ENCODE peak calls at places on chromosomes 2 and 18, in seven cellular contexts. X is ascending aorta, H is thyroid gland, E is right atrium auricular region, R is lung, V is cardiac muscle cell, U is uterus. Z is an unnamed sample.

GRCh38 chr2:231334179-231334930 is 61.2 kb upstream of the B3GNT7 start:
- DNase-seq in X (no peak), U (no peak), R (no peak), H (no peak), V (no peak), E (peak; percentile 60), Z (no peak)

GRCh38 chr18:38900445-38900844 is 1334.8 kb upstream of the CELF4 start:
- DNase-seq in R (no peak), V (no peak), H (no peak), U (no peak), X (no peak), E (no peak), Z (no peak)

GRCh38 chr2:165957030-165957675 is 3.6 kb upstream of the TTC21B start:
- DNase-seq in H (peak; percentile 45), V (no peak), E (no peak), X (no peak), R (no peak), U (no peak), Z (no peak)

GRCh38 chr2:174772492-174772801 is 8.2 kb upstream of the CHRNA1 start:
- DNase-seq in X (no peak), U (no peak), V (no peak), H (no peak), E (no peak), R (no peak), Z (no peak)

GRCh38 chr2:199966405-199966804 is 11.0 kb downstream of the MAIP1 start:
- DNase-seq in E (no peak), U (no peak), H (no peak), X (no peak), V (no peak), R (no peak), Z (no peak)

GRCh38 chr2:227033471-227034148 is 130.4 kb downstream of the COL4A4 start:
- DNase-seq in X (no peak), V (peak; percentile 86), E (no peak), H (peak; percentile 40), U (no peak), R (no peak), Z (no peak)

GRCh38 chr2:220913384-220913783 is 658.7 kb downstream of the EPHA4 start:
- DNase-seq in V (no peak), R (no peak), U (no peak), E (no peak), X (no peak), H (no peak), Z (peak; percentile 37)

GRCh38 chr2:189569295-189569925 is 11.2 kb downstream of the SLC40A1 start:
- DNase-seq in E (no peak), R (no peak), H (peak; percentile 10), X (no peak), V (no peak), U (no peak), Z (no peak)

GRCh38 chr2:224286923-224287322 is 115.0 kb downstream of the FAM124B start:
- DNase-seq in H (no peak), E (no peak), V (no peak), R (no peak), U (no peak), X (no peak), Z (no peak)

GRCh38 chr2:208248601-208249000 is 6.3 kb downstream of the IDH1 start:
- DNase-seq in X (no peak), V (no peak), R (no peak), U (no peak), H (no peak), E (no peak), Z (no peak)

GRCh38 chr2:138238908-138239307 is 262.7 kb upstream of the SPOPL start:
- DNase-seq in E (no peak), U (no peak), X (no peak), R (no peak), H (no peak), V (no peak), Z (no peak)

GRCh38 chr2:33134086-33134763 is 187.5 kb downstream of the LTBP1 start:
- DNase-seq in X (no peak), U (peak; percentile 71), E (peak; percentile 89), V (peak; percentile 36), R (peak; percentile 46), H (no peak), Z (peak; percentile 89)

GRCh38 chr2:197136452-197136851 is 174.1 kb downstream of the ANKRD44 start:
- DNase-seq in X (no peak), R (no peak), E (no peak), V (no peak), U (no peak), H (no peak), Z (no peak)

GRCh38 chr2:197138513-197138912 is 172.1 kb downstream of the ANKRD44 start:
- DNase-seq in E (no peak), R (no peak), V (no peak), X (no peak), U (no peak), H (no peak), Z (no peak)

GRCh38 chr2:197140045-197140444 is 170.5 kb downstream of the ANKRD44 start:
- DNase-seq in X (no peak), R (no peak), H (no peak), V (no peak), E (no peak), U (no peak), Z (no peak)

GRCh38 chr2:197137234-197137633 is 173.3 kb downstream of the ANKRD44 start:
- DNase-seq in R (no peak), U (no peak), H (no peak), V (no peak), E (no peak), X (no peak), Z (peak; percentile 32)

GRCh38 chr2:197137826-197138480 is 172.6 kb downstream of the ANKRD44 start:
- DNase-seq in H (no peak), R (no peak), X (no peak), U (no peak), V (no peak), E (no peak), Z (no peak)
- H3K4me1 ChIP-seq in H (no peaks in the 10 kb centered on the region), R (no peaks in the 10 kb centered on the region), X (peaks cover 2% of the 10 kb centered on the region), U (no peaks in the 10 kb centered on the region), V (peaks cover 11% of the 10 kb centered on the region), E (no peaks in the 10 kb centered on the region), Z (peaks cover 3% of the 10 kb centered on the region)

GRCh38 chr18:79699653-79700052 is 20.1 kb downstream of the CTDP1 start:
- DNase-seq in V (no peak), H (no peak), R (no peak), E (no peak), X (no peak), U (no peak), Z (no peak)
- H3K27ac ChIP-seq in V (no peak overlapping the region), H (no peak overlapping the region), R (no peak overlapping the region), E (no peak overlapping the region), X (no peak overlapping the region), U (no peak overlapping the region), Z (no peak overlapping the region)

DNA sequence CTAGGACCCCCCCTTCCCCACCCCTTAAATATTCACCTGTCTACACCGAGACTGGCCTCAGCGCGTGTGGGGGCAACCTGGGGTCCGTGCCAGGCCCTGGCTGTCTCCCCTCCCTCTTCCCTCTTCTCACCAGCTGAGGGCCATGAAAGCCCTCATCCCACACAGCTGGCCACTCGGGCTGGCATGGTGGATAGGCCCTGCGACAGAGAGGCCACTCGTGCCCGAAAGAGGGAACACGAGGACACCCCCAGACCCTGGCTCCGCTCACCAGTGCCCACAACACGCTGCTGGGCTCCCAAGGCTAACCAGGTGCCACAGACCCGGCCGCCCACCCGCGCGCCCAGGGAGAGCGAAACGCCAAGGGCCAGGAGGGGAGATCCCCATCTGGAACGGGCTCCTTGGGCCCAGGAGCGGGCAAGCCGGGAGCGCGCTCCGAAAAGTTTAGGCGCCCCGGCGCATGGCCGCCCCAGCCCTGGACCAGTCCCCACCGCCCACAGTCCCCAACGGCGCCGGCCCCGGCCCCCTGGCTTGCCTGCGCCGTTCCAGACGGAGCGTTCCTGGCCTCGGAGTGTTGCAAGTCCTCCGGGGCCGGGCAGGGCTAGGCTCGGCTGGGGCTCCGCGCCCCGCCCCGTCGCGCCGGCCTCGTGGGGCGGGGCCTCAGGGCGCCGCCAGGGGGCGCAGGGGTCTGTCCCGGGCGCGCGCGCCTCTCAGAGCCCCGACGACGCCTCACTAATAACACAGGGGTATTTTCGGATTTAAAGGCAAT is at the start of gene TMBIM1:
- DNase-seq in H (peak; percentile 82), X (peak; percentile 44), U (peak; percentile 86), V (peak; percentile 81), R (peak; percentile 78), E (peak; percentile 87), Z (no peak)
- H3K4me1 ChIP-seq in H (peaks cover 84% of the 10 kb centered on the region), X (peaks cover 28% of the 10 kb centered on the region), U (peaks cover 5% of the 10 kb centered on the region), V (peaks cover 28% of the 10 kb centered on the region), R (peaks cover 16% of the 10 kb centered on the region), E (peaks cover 70% of the 10 kb centered on the region), Z (peaks cover 44% of the 10 kb centered on the region)

GRCh38 chr2:192469612-192470011 is 274.9 kb upstream of the TMEFF2 start:
- DNase-seq in X (no peak), U (no peak), R (no peak), H (no peak), E (no peak), V (no peak), Z (no peak)

GRCh38 chr2:192467953-192468660 is 273.4 kb upstream of the TMEFF2 start:
- DNase-seq in X (no peak), V (no peak), U (no peak), H (no peak), E (no peak), R (no peak), Z (no peak)

DNA sequence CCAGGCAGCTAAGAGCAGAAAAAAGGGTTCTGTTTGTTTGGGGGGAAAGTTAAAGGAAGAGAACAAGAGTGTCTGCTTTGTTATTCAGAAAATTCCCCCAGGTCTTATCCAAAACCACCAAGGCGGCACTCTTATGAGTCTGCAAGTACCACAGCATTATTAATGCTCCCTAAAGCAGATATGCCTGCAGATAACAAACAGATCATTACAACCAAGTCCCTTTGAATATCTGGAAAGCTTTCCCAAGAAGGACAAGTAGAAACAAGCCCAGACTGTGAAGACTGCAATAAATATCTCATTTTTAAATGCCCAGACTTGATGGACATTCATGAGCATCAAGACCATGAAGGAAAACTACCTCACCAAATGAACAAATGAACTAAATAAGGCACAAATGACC is 278.6 kb upstream of the TMEFF2 start:
- DNase-seq in X (no peak), V (no peak), U (no peak), R (no peak), H (no peak), E (no peak), Z (peak; percentile 87)
- H3K27ac ChIP-seq in X (no peak overlapping the region), V (no peak overlapping the region), U (no peak overlapping the region), R (no peak overlapping the region), H (no peak overlapping the region), E (no peak overlapping the region), Z (no peak overlapping the region)

DNA sequence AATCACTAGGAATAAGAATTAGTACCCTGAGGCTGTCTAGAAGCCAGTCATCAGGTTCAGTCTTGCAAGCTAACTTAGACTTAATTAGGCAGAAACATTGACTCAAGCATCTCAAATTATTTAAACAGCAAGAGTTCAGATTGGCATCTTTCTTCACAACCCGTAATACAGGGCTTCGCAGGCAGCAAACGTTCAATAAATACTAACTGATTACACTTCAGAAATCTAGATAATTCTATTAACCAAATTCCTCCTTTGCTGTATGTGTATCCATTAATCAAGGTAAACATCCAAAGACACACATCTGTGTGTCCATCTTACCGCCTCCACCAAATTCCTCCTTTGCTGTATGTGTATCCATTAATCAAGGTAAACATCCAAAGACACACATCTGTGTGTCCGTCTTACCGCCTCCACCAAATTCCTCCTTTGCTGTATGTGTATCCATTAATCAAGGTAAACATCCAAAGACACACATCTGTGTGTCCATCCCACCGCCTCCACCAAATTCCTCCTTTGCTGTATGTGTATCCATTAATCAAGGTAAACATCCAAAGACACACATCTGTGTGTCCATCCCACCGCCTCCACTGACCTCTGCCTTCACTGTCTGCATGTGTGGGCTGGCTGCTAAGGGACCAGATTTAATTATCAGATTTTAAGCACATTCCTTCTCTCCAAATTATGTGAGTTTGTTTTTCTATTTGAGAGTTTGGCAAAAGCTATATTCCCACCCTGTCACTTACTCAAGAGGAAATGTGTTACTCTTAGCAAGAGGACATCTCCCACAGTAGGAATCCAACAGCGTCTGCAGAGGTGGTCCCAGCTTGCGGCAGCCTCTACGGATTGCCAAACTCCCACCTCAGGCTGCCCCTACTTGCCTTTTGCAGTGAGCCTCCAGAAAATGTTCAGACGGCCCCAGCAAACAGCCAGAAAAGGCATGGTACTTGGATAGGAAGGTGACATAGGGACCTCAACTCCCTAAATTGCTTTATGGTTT is 158.8 kb downstream of the SUCLG1 start:
- DNase-seq in X (no peak), H (no peak), E (no peak), V (no peak), U (no peak), R (no peak), Z (no peak)
- H3K4me1 ChIP-seq in X (no peaks in the 10 kb centered on the region), H (no peaks in the 10 kb centered on the region), E (no peaks in the 10 kb centered on the region), V (no peaks in the 10 kb centered on the region), U (no peaks in the 10 kb centered on the region), R (no peaks in the 10 kb centered on the region), Z (peaks cover 18% of the 10 kb centered on the region)

Z was measured in foreskin keratinocyte.